ENCODE peak calls at places on chromosomes 2 and 18, in eight cellular contexts. Y is GM23338; E is right atrium auricular region; O is OCI-LY7; B is fibroblast of the aortic adventitia; V is NCI-H2081; W is non-pigmented ciliary epithelial cell; X is activated CD4-positive, alpha-beta T cell treated with anti-CD3 and anti-CD28 coated beads, Interleukin-2, amount 10 ng/mL, durations not matched to agents 7 days and 5 days. U is an unnamed sample.

GRCh38 chr18:8930990-8931648 is 171.4 kb upstream of the NDUFV2 start:
- DNase-seq in Y (peak; percentile 44), E (no peak), O (peak; percentile 34), B (peak; percentile 33), V (no peak), W (no peak), X (no peak), U (no peak)

GRCh38 chr2:130776550-130776949 is 21.2 kb downstream of the AMER3 start:
- DNase-seq in Y (peak; percentile 44), E (no peak), O (no peak), B (no peak), V (no peak), W (no peak), X (no peak), U (no peak)

GRCh38 chr2:40364143-40364903 is 87.6 kb downstream of the SLC8A1 start:
- DNase-seq in Y (no peak), E (no peak), O (peak; percentile 27), B (peak; percentile 68), V (peak; percentile 31), W (no peak), X (no peak), U (peak; percentile 22)

GRCh38 chr2:159124441-159124911 is 156.0 kb downstream of the TANC1 start:
- DNase-seq in Y (peak; percentile 48), E (no peak), O (peak; percentile 5), B (peak; percentile 91), V (no peak), W (peak; percentile 78), X (no peak), U (peak; percentile 95)

GRCh38 chr2:63821396-63821795 is 20.3 kb upstream of the UGP2 start:
- DNase-seq in Y (no peak), E (no peak), O (no peak), B (no peak), V (no peak), W (no peak), X (no peak), U (no peak)

GRCh38 chr18:48859311-48860275 is 91.2 kb downstream of the SMAD7 start:
- DNase-seq in Y (peak; percentile 61), E (no peak), O (no peak), B (no peak), V (no peak), W (no peak), X (no peak), U (peak; percentile 70)

GRCh38 chr2:234873828-234874173 is 78.0 kb upstream of the SH3BP4 start:
- DNase-seq in Y (no peak), E (peak; percentile 64), O (no peak), B (peak; percentile 80), V (no peak), W (no peak), X (no peak), U (no peak)

GRCh38 chr2:33518929-33519328 is 42.5 kb downstream of the RASGRP3 start:
- DNase-seq in Y (no peak), E (no peak), O (no peak), B (no peak), V (no peak), W (no peak), X (no peak), U (peak; percentile 17)

GRCh38 chr2:170122883-170123547 is 54.9 kb upstream of the MYO3B start:
- DNase-seq in Y (no peak), E (no peak), O (no peak), B (peak; percentile 26), V (peak; percentile 31), W (no peak), X (no peak), U (peak; percentile 53)

GRCh38 chr2:112627060-112628040 is 18.4 kb upstream of the SLC20A1 start:
- DNase-seq in Y (no peak), E (peak; percentile 88), O (no peak), B (peak; percentile 98), V (no peak), W (peak; percentile 94), X (peak; percentile 63), U (peak; percentile 91)

GRCh38 chr2:33363599-33364300 is 112.7 kb upstream of the RASGRP3 start:
- DNase-seq in Y (no peak), E (no peak), O (no peak), B (no peak), V (no peak), W (no peak), X (no peak), U (peak; percentile 38)

GRCh38 chr2:72084584-72084976 is 63.1 kb downstream of the CYP26B1 start:
- DNase-seq in Y (no peak), E (no peak), O (no peak), B (no peak), V (no peak), W (no peak), X (no peak), U (peak; percentile 74)

GRCh38 chr18:13178976-13179375 is 39.6 kb upstream of the LDLRAD4 start:
- DNase-seq in Y (no peak), E (no peak), O (no peak), B (no peak), V (no peak), W (peak; percentile 58), X (no peak), U (peak; percentile 31)

GRCh38 chr2:121994238-121995206 is 239.1 kb downstream of the TSN start:
- DNase-seq in Y (no peak), E (no peak), O (no peak), B (no peak), V (no peak), W (no peak), X (no peak), U (no peak)

GRCh38 chr2:105800036-105800755 is 55.5 kb downstream of the NCK2 start:
- DNase-seq in Y (no peak), E (no peak), O (no peak), B (peak; percentile 63), V (no peak), W (no peak), X (no peak), U (no peak)